ENCODE peak calls at places on chromosomes 13 and 19, in five cellular contexts. B, T, M, D and E are unnamed samples. For H3K4me1, the result is how much of the 10 kb centered on the place peaks cover.

GRCh38 chr19:913080-913748 is at the start of gene R3HDM4:
- DNase-seq in B (no peak), T (no peak), M (no peak), D (peak), E (peak)

GRCh38 chr13:27274631-27275030 is 4.0 kb downstream of the RASL11A start:
- DNase-seq in B (no peak), T (no peak), M (no peak), D (no peak), E (no peak)

GRCh38 chr19:10118960-10119359 is 739 bp downstream of the EIF3G start:
- DNase-seq in B (no peak), T (no peak), M (no peak), D (no peak), E (peak)

GRCh38 chr19:14434543-14435319 is 1.6 kb downstream of the PKN1 start:
- DNase-seq in B (peak), T (no peak), M (no peak), D (peak), E (no peak)

GRCh38 chr19:30376272-30376671 is 4.1 kb downstream of the ZNF536 start:
- DNase-seq in B (no peak), T (no peak), M (no peak), D (no peak), E (peak)

GRCh38 chr13:68078874-68079273 is 848.7 kb upstream of the PCDH9 start:
- DNase-seq in B (no peak), T (no peak), M (no peak), D (no peak), E (no peak)

GRCh38 chr19:46197314-46198070 is 32.0 kb upstream of the IGFL1 start:
- DNase-seq in B (no peak), T (no peak), M (no peak), D (no peak), E (no peak)

GRCh38 chr19:28207244-28207643 is 1005.7 kb downstream of the UQCRFS1 start:
- DNase-seq in B (no peak), T (no peak), M (no peak), D (no peak), E (no peak)

GRCh38 chr19:41189425-41190065 is 3.5 kb upstream of the CYP2S1 start:
- DNase-seq in B (no peak), T (peak), M (no peak), D (no peak), E (peak)

GRCh38 chr13:79541426-79542049 is 60.6 kb downstream of the NDFIP2 start:
- DNase-seq in B (peak), T (no peak), M (peak), D (peak), E (peak)

GRCh38 chr13:42064259-42064658 is 15.8 kb downstream of the DGKH start:
- DNase-seq in B (no peak), T (no peak), M (no peak), D (no peak), E (no peak)

GRCh38 chr13:95099541-95099940 is 201.7 kb downstream of the ABCC4 start:
- DNase-seq in B (peak), T (no peak), M (no peak), D (no peak), E (no peak)

GRCh38 chr19:15237759-15238638 is 5.8 kb upstream of the EPHX3 start:
- DNase-seq in B (no peak), T (no peak), M (no peak), D (no peak), E (no peak)

GRCh38 chr19:11023635-11024168 is 62.9 kb downstream of the SMARCA4 start:
- DNase-seq in B (no peak), T (no peak), M (no peak), D (no peak), E (no peak)

GRCh38 chr13:91166714-91167511 is 180.6 kb upstream of the MIR17HG start:
- DNase-seq in B (no peak), T (no peak), M (no peak), D (no peak), E (no peak)

GRCh38 chr19:49415810-49416200 is 7.4 kb downstream of the PTH2 start:
- DNase-seq in B (no peak), T (no peak), M (no peak), D (no peak), E (no peak)

GRCh38 chr19:49414256-49414655 is 9.0 kb downstream of the PTH2 start:
- DNase-seq in B (no peak), T (no peak), M (no peak), D (no peak), E (no peak)

GRCh38 chr19:49415102-49415809 is 8.0 kb downstream of the PTH2 start:
- DNase-seq in B (no peak), T (no peak), M (peak), D (no peak), E (no peak)

GRCh38 chr19:49411681-49412321 is 11.4 kb downstream of the PTH2 start:
- DNase-seq in B (no peak), T (no peak), M (no peak), D (no peak), E (no peak)

DNA sequence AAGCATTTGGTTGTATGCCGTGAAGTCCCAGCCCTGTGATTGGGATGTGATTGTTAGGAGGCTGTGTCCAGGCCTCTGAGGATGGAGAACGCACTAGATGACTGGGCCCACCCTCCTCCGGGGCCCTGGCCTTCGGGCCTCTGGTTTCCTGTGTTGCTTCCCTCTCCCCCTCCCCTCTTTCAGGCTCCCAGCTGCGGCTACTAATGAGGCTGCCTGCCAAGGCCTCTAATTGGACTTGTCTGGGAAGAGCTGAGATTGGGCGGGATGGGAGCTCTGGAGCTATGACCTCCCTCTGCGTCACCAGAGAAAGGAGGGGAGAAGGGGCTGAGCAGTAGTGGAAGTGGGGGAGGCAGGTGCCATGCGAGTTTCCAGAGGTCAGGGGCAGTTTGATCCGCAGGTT is 9.9 kb downstream of the PTH2 start:
- DNase-seq in B (no peak), T (no peak), M (no peak), D (no peak), E (no peak)
- H3K4me1 ChIP-seq in B (under half), T (under half), M (under half), D (under half), E (under half)

GRCh38 chr13:31749929-31750328 is 10.6 kb downstream of the RXFP2 start:
- DNase-seq in B (no peak), T (no peak), M (no peak), D (no peak), E (no peak)
- TF ChIP-seq CREB1 in B (no peak), T (no peak), M (no peak), D (no peak), E (no peak)

DNA sequence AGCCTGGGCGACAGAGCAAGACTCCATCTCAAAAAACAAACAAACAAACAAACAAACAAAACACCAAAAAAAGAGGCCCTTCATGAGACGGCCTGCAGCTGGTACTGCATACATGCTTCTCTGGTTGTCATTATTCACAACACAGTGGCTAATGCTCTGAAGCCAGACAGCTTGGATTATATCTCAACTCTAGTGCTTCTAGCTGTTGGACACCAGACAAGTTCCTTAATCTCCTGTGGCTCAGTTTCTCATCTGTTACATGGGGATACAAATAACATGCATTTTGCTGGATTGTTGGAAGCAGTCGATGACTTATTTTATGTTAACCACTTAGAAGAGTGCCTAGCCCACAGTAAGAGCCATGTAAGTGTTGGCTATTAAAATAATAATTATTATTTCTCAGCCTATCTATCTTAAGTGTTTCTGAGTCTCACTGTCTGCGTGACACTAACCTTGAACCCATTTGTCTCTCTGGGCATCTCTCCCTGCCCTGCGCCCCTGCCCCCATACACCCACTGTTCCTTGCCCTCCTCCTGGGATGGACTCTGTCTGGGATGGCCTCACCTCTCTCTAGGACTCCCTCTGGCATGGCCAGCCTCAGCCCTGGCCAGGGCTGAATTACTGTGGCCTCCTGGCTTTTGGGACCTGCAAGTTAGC is 3.1 kb upstream of the JUNB start:
- DNase-seq in B (no peak), T (no peak), M (no peak), D (no peak), E (no peak)
- H3K4me1 ChIP-seq in B (half or more), T (under half), M (half or more), D (half or more), E (under half)

GRCh38 chr19:39845621-39846175 is 481 bp downstream of the FBL start:
- DNase-seq in B (no peak), T (no peak), M (no peak), D (peak), E (peak)

GRCh38 chr19:39842693-39843435 is 3.3 kb downstream of the FBL start:
- DNase-seq in B (no peak), T (no peak), M (no peak), D (no peak), E (no peak)

GRCh38 chr19:39845172-39845571 is 1.0 kb downstream of the FBL start:
- DNase-seq in B (no peak), T (no peak), M (no peak), D (no peak), E (no peak)

GRCh38 chr19:39846176-39846677 is at the start of gene FBL:
- DNase-seq in B (peak), T (peak), M (peak), D (peak), E (peak)

DNA sequence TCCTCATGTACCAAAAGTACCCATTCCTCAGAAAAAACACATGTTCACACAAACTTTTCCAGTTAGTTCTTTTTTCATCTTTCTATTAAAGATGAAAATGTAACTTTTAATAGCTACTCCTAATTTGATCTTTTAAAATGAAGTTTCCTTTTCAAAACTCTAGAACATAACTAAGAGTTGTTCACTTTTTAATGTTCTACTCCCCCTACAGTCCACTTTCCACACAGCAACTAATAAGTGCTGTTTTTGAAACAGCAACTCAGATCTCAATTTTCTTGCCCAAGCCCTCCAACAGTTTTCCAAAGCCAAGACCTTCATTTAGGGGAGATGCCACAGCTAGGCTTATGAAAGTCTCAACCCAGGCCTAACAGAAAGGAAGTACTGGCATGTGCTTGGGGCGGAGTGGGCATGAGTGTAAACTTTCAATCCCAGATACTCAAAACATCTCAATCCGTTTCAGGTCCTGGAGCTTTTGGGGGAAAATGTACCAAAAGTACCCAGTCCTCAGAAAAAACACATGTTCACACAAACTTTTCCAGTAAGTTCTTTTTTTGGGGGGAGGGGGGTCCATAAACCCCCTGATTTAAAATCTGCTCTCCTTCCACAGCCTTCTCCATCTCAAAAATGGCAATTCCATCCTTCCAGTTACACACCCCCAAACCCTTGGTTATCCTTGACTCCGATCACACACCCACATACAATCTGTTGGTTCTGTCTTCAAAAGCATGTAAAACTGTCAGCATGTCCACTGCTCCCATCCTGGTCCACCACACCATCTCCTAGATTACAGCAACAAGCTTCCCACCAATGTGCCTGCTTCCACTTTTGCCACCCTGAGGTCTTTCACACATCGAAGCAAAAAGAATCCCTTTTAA is 2.0 kb downstream of the FBL start:
- DNase-seq in B (peak), T (no peak), M (no peak), D (no peak), E (peak)
- TF ChIP-seq CREB1 in B (no peak), T (no peak), M (no peak), D (no peak), E (no peak)

DNA sequence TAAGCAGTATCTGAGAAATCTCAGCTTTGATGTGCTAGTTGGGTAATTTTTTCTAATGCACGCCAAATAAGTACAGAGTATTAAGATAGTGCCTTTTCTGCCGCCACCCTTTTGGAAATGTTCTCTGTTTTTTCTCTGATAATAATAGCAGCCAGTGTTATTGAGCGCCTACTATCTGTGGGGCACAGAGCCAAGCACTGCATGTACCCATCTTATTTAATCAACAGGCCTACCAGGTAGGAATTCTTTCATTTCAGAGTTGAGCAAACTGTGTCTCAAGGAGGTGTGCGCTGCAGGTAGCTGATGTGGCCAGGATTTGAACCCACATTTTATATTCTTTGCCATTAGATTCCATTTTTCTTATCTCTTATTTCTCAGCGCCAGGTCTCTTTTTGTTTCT is 1.4 kb downstream of the EPN1 start:
- DNase-seq in B (no peak), T (no peak), M (no peak), D (no peak), E (no peak)
- H3K4me1 ChIP-seq in B (under half), T (under half), M (under half), D (half or more), E (under half)

GRCh38 chr19:16325671-16326400 is 1.2 kb downstream of the KLF2 start:
- DNase-seq in B (no peak), T (no peak), M (no peak), D (no peak), E (peak)
- TF ChIP-seq CREB1 in B (no peak), T (peak), M (no peak), D (no peak), E (no peak)